ENCODE peak calls at places on chromosome 13, in ten cellular contexts. M, I, R, J, K, Q, A, G, S and O are unnamed samples.

GRCh38 chr13:102373221-102373620 is 28.6 kb downstream of the FGF14 start:
- DNase-seq in G (no peak), S (no peak), Q (no peak), I (no peak), M (no peak), J (no peak), R (no peak), K (no peak), A (no peak), O (no peak)

GRCh38 chr13:112873851-112874750 is 94.9 kb upstream of the MCF2L start:
- DNase-seq in A (peak), G (no peak), J (peak), Q (peak), M (peak), S (no peak), R (no peak), I (peak), K (peak), O (peak)

GRCh38 chr13:59208405-59209195 is 955.1 kb downstream of the DIAPH3 start:
- DNase-seq in J (no peak), R (no peak), I (no peak), K (no peak), Q (no peak), S (no peak), G (no peak), M (no peak), A (no peak), O (no peak)

GRCh38 chr13:67070306-67070705 is 159.8 kb downstream of the PCDH9 start:
- DNase-seq in J (no peak), M (no peak), A (no peak), S (no peak), R (no peak), Q (no peak), G (no peak), K (peak), I (no peak), O (no peak)

GRCh38 chr13:38321654-38322053 is 28.0 kb upstream of the UFM1 start:
- DNase-seq in R (no peak), Q (no peak), S (no peak), J (no peak), A (no peak), K (no peak), G (no peak), M (no peak), I (no peak), O (no peak)

GRCh38 chr13:96781141-96781540 is 213.1 kb downstream of the OXGR1 start:
- DNase-seq in M (no peak), S (no peak), I (no peak), R (no peak), A (peak), J (no peak), K (no peak), G (no peak), Q (no peak), O (no peak)

GRCh38 chr13:51887441-51887840 is 25.7 kb downstream of the CCDC70 start:
- DNase-seq in A (no peak), S (no peak), R (no peak), Q (no peak), K (no peak), J (no peak), M (no peak), I (no peak), G (no peak), O (no peak)

GRCh38 chr13:67367385-67367784 is 137.2 kb upstream of the PCDH9 start:
- DNase-seq in A (no peak), J (no peak), I (no peak), G (no peak), S (no peak), M (no peak), Q (no peak), K (no peak), R (no peak), O (no peak)

GRCh38 chr13:49303533-49304252 is 56.0 kb downstream of the CDADC1 start:
- DNase-seq in A (no peak), G (no peak), K (no peak), Q (no peak), S (no peak), J (no peak), I (no peak), R (no peak), M (peak), O (no peak)

GRCh38 chr13:23715092-23715761 is 145.0 kb downstream of the TNFRSF19 start:
- DNase-seq in S (no peak), A (no peak), G (no peak), I (no peak), Q (no peak), R (no peak), M (no peak), J (no peak), K (no peak), O (no peak)

GRCh38 chr13:24617394-24618218 is 62.6 kb upstream of the ATP12A start:
- DNase-seq in K (no peak), G (no peak), I (no peak), Q (no peak), J (no peak), S (no peak), A (no peak), R (no peak), M (no peak), O (no peak)

GRCh38 chr13:45860240-45860639 is 8.7 kb upstream of the SIAH3 start:
- DNase-seq in J (no peak), M (no peak), R (no peak), S (no peak), Q (no peak), I (no peak), G (no peak), A (no peak), K (no peak), O (no peak)

GRCh38 chr13:99689955-99690354 is 188.7 kb downstream of the TM9SF2 start:
- DNase-seq in Q (no peak), R (no peak), A (no peak), G (no peak), M (no peak), I (no peak), J (no peak), S (no peak), K (no peak), O (no peak)

GRCh38 chr13:50357136-50357535 is 341.9 kb downstream of the KCNRG start:
- DNase-seq in R (no peak), M (no peak), I (no peak), J (no peak), Q (no peak), G (no peak), K (no peak), S (no peak), A (no peak), O (no peak)

GRCh38 chr13:111184685-111185401 is 69.7 kb downstream of the ARHGEF7 start:
- DNase-seq in Q (peak), I (peak), S (peak), K (no peak), G (no peak), J (no peak), R (peak), M (no peak), A (no peak), O (peak)

GRCh38 chr13:56352901-56353300 is 787.8 kb upstream of the PRR20A start:
- DNase-seq in S (no peak), J (no peak), K (no peak), A (no peak), M (no peak), Q (no peak), G (no peak), I (no peak), R (no peak), O (no peak)

GRCh38 chr13:40116008-40116407 is 460.5 kb downstream of the COG6 start:
- DNase-seq in A (no peak), Q (peak), K (peak), J (peak), I (no peak), G (peak), S (peak), M (peak), R (peak), O (peak)

GRCh38 chr13:40113644-40114304 is 458.3 kb downstream of the COG6 start:
- DNase-seq in G (no peak), I (no peak), A (no peak), S (no peak), K (no peak), M (no peak), J (no peak), R (no peak), Q (no peak), O (no peak)

GRCh38 chr13:40118337-40118736 is 462.9 kb downstream of the COG6 start:
- DNase-seq in M (no peak), S (no peak), A (no peak), I (no peak), G (no peak), J (no peak), R (no peak), K (no peak), Q (no peak), O (no peak)

GRCh38 chr13:40114305-40114896 is 458.9 kb downstream of the COG6 start:
- DNase-seq in A (no peak), J (no peak), G (no peak), I (no peak), Q (no peak), R (no peak), K (no peak), S (no peak), M (no peak), O (no peak)

GRCh38 chr13:40115456-40115855 is 460.0 kb downstream of the COG6 start:
- DNase-seq in Q (no peak), A (no peak), M (no peak), I (no peak), J (no peak), K (no peak), G (no peak), R (no peak), S (no peak), O (peak)
- H3K27ac ChIP-seq in Q (peak), A (peak), M (peak), I (no peak), J (no peak), K (no peak), G (peak), R (no peak), S (no peak), O (peak)

DNA sequence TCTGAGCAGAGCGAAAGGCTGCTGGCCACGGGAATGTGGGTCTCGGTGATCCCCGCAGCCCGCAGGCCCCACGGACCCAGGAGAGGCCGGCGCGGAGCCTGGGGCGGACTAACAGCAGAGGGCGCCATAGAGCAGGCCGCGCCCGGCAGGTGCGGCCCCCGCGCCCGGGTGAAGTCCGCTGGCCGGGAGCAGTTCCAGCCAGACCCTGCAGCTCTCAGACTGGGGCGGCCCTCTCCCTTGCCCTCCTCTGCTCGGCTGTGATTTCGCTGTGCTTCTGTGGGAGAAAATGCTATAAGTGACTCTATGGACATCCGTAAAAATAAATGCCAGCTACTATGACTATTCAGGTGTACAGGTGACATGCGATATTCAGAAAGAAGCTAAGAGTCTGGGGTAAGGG is 37.7 kb downstream of the GSX1 start:
- DNase-seq in K (peak), G (no peak), R (peak), M (peak), J (peak), I (peak), S (peak), Q (peak), A (peak), O (no peak)
- H3K4me3 ChIP-seq in K (no peak), G (no peak), R (no peak), M (no peak), J (no peak), I (peak), S (no peak), Q (no peak), A (peak), O (no peak)

GRCh38 chr13:42049454-42049780 is 969 bp downstream of the DGKH start:
- DNase-seq in A (no peak), I (no peak), M (no peak), R (no peak), G (no peak), K (no peak), Q (no peak), S (no peak), J (no peak), O (no peak)
- H3K27ac ChIP-seq in A (peak), I (peak), M (peak), R (peak), G (peak), K (peak), Q (peak), S (peak), J (peak), O (peak)

DNA sequence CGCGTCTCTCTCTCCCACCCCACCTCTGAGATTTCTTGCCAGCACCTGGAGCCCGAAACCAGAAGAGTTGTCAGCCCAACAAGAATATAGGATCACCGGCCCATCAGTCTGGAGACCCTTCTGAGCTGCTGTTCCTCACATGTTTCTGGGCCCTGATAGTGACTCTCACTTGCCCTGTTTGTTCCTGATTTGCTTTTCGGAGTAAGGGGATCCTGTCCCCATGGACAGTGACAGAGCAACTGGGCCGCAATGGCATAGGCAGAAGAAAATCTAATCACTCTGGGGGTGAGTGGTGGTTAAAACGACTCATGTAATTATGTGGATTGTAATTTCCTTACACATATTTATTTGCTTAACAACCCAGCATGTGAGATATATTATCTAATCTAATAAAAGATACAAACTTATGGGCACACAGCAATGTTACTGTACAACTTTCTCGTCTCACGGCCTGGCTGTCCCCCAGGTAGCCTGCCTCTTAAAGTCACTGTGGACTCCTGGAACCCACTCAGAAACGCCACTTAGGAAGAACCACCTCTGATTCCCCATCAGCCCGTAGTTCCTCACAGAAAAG is 661 bp upstream of the SMAD9 start:
- DNase-seq in K (peak), A (no peak), G (no peak), Q (no peak), R (no peak), J (no peak), I (no peak), M (no peak), S (no peak), O (no peak)
- H3K4me3 ChIP-seq in K (peak), A (peak), G (peak), Q (peak), R (no peak), J (peak), I (no peak), M (no peak), S (no peak), O (peak)

GRCh38 chr13:40273173-40274000 is 393.1 kb downstream of the FOXO1 start:
- DNase-seq in Q (no peak), M (no peak), A (no peak), I (no peak), R (no peak), J (no peak), K (no peak), G (no peak), S (no peak), O (no peak)
- H3K27ac ChIP-seq in Q (no peak), M (peak), A (peak), I (no peak), R (no peak), J (no peak), K (no peak), G (peak), S (no peak), O (no peak)

GRCh38 chr13:21674271-21675009 is 3.6 kb downstream of the FGF9 start:
- DNase-seq in A (peak), G (no peak), Q (peak), J (peak), S (peak), K (peak), M (peak), R (peak), I (no peak), O (no peak)
- H3K4me3 ChIP-seq in A (peak), G (no peak), Q (peak), J (peak), S (peak), K (peak), M (peak), R (peak), I (peak), O (peak)